ENCODE peak calls at places on chromosomes 11 and 22, in six cellular contexts. W, L, Z, P, V and H are unnamed samples.

GRCh38 chr11:86116996-86117705 is 48.3 kb upstream of the PICALM start:
- DNase-seq in W (no peak), L (no peak), Z (no peak), P (no peak), V (no peak), H (no peak)

GRCh38 chr22:50473855-50474671 is 772 bp downstream of the SBF1 start:
- DNase-seq in W (peak; percentile 41), L (peak; percentile 79), Z (peak; percentile 33), P (no peak), V (no peak), H (no peak)

GRCh38 chr11:23236846-23237550 is 376.7 kb upstream of the CCDC179 start:
- DNase-seq in W (no peak), L (no peak), Z (no peak), P (no peak), V (no peak), H (no peak)

GRCh38 chr11:65851083-65851579 is 6.8 kb downstream of the CFL1 start:
- DNase-seq in W (no peak), L (no peak), Z (no peak), P (no peak), V (no peak), H (peak; percentile 62)

GRCh38 chr11:86978756-86979608 is 23.8 kb upstream of the FZD4 start:
- DNase-seq in W (peak; percentile 24), L (no peak), Z (no peak), P (no peak), V (no peak), H (peak; percentile 80)

GRCh38 chr11:72069200-72069599 is 11.1 kb downstream of the NUMA1 start:
- DNase-seq in W (no peak), L (no peak), Z (no peak), P (no peak), V (no peak), H (no peak)

GRCh38 chr11:25769287-25769686 is 562.6 kb upstream of the ANO3 start:
- DNase-seq in W (no peak), L (no peak), Z (no peak), P (no peak), V (no peak), H (no peak)

GRCh38 chr11:3115321-3115720 is 49.8 kb downstream of the OSBPL5 start:
- DNase-seq in W (no peak), L (no peak), Z (no peak), P (no peak), V (no peak), H (no peak)

GRCh38 chr11:18065572-18065971 is 19.5 kb upstream of the TPH1 start:
- DNase-seq in W (no peak), L (no peak), Z (no peak), P (no peak), V (no peak), H (no peak)

GRCh38 chr11:86814775-86815174 is 14.4 kb downstream of the PRSS23 start:
- DNase-seq in W (no peak), L (no peak), Z (no peak), P (no peak), V (no peak), H (no peak)

GRCh38 chr11:2144549-2145220 is 5.5 kb upstream of the IGF2 start:
- DNase-seq in W (no peak), L (no peak), Z (no peak), P (no peak), V (no peak), H (no peak)

GRCh38 chr11:134524201-134524600 is 112.2 kb upstream of the B3GAT1 start:
- DNase-seq in W (no peak), L (no peak), Z (peak; percentile 4), P (no peak), V (no peak), H (no peak)

GRCh38 chr22:37627545-37627944 is 11.9 kb upstream of the SH3BP1 start:
- DNase-seq in W (no peak), L (no peak), Z (no peak), P (peak; percentile 67), V (no peak), H (no peak)

GRCh38 chr11:99568808-99569207 is 548.1 kb downstream of the CNTN5 start:
- DNase-seq in W (no peak), L (no peak), Z (no peak), P (no peak), V (no peak), H (no peak)

GRCh38 chr11:93567406-93567819 is 24.2 kb upstream of the SMCO4 start:
- DNase-seq in W (peak; percentile 93), L (no peak), Z (peak; percentile 74), P (no peak), V (peak; percentile 24), H (no peak)

GRCh38 chr11:94897330-94897768 is 76.0 kb downstream of the CWC15 start:
- DNase-seq in W (peak; percentile 44), L (no peak), Z (peak; percentile 43), P (peak; percentile 18), V (peak; percentile 67), H (peak; percentile 65)

GRCh38 chr22:46088541-46089311 is 61.6 kb upstream of the PPARA start:
- DNase-seq in W (peak; percentile 75), L (peak; percentile 73), Z (peak; percentile 60), P (no peak), V (peak; percentile 61), H (no peak)

GRCh38 chr11:83008581-83008923 is 63.1 kb downstream of the RAB30 start:
- DNase-seq in W (no peak), L (no peak), Z (no peak), P (no peak), V (no peak), H (no peak)

GRCh38 chr11:70756341-70756740 is 358.0 kb downstream of the CTTN start:
- DNase-seq in W (no peak), L (no peak), Z (no peak), P (no peak), V (no peak), H (no peak)

DNA sequence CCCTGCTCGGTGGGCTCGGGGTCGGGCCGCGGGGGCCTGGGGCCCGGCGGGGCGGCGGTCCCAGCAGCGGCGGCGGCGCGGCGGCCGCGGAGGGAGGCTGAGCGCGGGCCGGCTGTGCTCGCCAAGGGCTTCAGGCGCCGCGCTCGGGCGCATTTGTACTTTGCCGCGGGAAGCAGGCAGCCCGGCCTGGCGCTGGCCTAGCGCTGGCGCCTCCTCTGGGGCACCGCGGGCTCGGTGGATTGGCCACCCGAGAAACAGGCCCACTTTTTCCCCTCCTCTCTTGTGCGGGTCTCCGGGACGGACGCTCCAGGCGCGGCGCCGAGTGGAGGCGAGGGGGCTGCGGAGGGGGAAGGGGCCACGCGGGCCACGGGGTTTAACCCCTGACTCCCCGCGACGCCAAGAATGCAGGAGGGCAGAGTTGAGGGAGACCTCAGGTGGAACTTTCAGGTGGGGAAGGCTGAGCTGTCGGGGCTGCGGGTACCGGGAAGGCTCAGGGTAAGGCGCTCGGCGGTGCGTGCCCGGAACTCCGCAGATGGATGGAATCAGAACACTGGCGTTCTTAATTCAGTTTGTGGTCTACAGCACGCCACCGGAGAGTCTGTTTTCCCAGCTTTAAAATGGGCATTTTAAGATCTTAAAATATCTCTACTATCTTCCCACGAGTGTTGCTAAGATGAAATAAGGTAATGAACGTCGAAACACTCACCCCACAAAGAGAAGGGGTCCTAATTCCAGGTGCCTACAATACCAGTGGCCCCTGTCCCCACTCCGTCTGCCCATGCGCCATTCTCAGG is at the start of gene CHRDL2:
- DNase-seq in W (no peak), L (peak; percentile 71), Z (no peak), P (no peak), V (no peak), H (peak; percentile 40)
- H3K27me3 ChIP-seq in W (peaks cover 25% of the 10 kb centered on the region), L (peaks cover 42% of the 10 kb centered on the region), Z (peaks cover 63% of the 10 kb centered on the region), P (peaks cover 39% of the 10 kb centered on the region), V (no peaks in the 10 kb centered on the region), H (peaks cover 74% of the 10 kb centered on the region)

GRCh38 chr11:130877532-130877931 is 38.7 kb downstream of the SNX19 start:
- DNase-seq in W (no peak), L (no peak), Z (no peak), P (no peak), V (no peak), H (no peak)

GRCh38 chr11:130876100-130876499 is 40.2 kb downstream of the SNX19 start:
- DNase-seq in W (no peak), L (no peak), Z (no peak), P (no peak), V (no peak), H (no peak)

GRCh38 chr11:130874396-130874795 is 41.9 kb downstream of the SNX19 start:
- DNase-seq in W (no peak), L (no peak), Z (no peak), P (no peak), V (no peak), H (no peak)

GRCh38 chr11:130874955-130875531 is 41.2 kb downstream of the SNX19 start:
- DNase-seq in W (no peak), L (no peak), Z (no peak), P (no peak), V (no peak), H (no peak)

GRCh38 chr11:130876931-130877330 is 39.3 kb downstream of the SNX19 start:
- DNase-seq in W (no peak), L (no peak), Z (no peak), P (no peak), V (no peak), H (no peak)
- H3K27me3 ChIP-seq in W (no peaks in the 10 kb centered on the region), L (no peaks in the 10 kb centered on the region), Z (no peaks in the 10 kb centered on the region), P (no peaks in the 10 kb centered on the region), V (no peaks in the 10 kb centered on the region), H (no peaks in the 10 kb centered on the region)

DNA sequence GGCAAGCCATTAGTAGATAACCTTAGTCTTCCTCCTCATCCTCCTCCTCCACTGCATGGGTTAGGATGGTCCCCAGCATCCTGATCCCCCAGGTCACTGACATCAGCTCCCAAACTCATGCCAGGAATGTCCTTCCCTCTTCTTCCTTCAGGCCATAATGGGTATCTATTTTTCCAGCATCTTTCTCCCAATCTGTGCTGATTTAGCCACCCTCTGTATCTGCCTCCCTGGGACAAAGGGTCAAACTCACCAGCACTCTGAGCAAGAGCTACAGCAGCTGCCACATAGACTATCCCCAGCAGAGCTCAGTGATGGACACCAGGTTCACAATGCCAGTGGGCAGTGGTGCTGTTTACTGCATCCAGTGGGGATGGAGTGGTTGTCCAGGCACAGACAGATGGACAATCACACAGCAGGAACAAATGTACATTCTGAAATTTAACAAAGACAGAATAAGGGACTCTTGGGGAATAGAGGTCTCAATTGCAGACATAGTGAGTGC is 115.2 kb upstream of the TOP3B start:
- DNase-seq in W (no peak), L (no peak), Z (no peak), P (no peak), V (no peak), H (no peak)
- H3K27me3 ChIP-seq in W (no peaks in the 10 kb centered on the region), L (peaks cover 29% of the 10 kb centered on the region), Z (peaks cover 82% of the 10 kb centered on the region), P (peaks cover 7% of the 10 kb centered on the region), V (no peaks in the 10 kb centered on the region), H (peaks cover 56% of the 10 kb centered on the region)

GRCh38 chr22:39714321-39714720 is 143.8 kb downstream of the CACNA1I start:
- DNase-seq in W (no peak), L (peak; percentile 43), Z (no peak), P (no peak), V (no peak), H (no peak)
- H3K27me3 ChIP-seq in W (no peaks in the 10 kb centered on the region), L (no peaks in the 10 kb centered on the region), Z (peaks cover 92% of the 10 kb centered on the region), P (no peaks in the 10 kb centered on the region), V (no peaks in the 10 kb centered on the region), H (no peaks in the 10 kb centered on the region)

GRCh38 chr11:98062714-98063113 is 958.0 kb upstream of the CNTN5 start:
- DNase-seq in W (no peak), L (no peak), Z (no peak), P (no peak), V (no peak), H (no peak)
- H3K27me3 ChIP-seq in W (no peaks in the 10 kb centered on the region), L (no peaks in the 10 kb centered on the region), Z (no peaks in the 10 kb centered on the region), P (no peaks in the 10 kb centered on the region), V (no peaks in the 10 kb centered on the region), H (no peaks in the 10 kb centered on the region)